ENCODE peak calls at places on chromosomes 2 and 18, in four cellular contexts. R is B cell, V is A172, D is H54. P is an unnamed sample.

GRCh38 chr2:142937347-142937746 is 59.9 kb downstream of the KYNU start:
- DNase-seq in R (no peak), V (peak), D (no peak), P (no peak)

GRCh38 chr2:69238449-69239031 is 148.5 kb downstream of the GFPT1 start:
- DNase-seq in R (no peak), V (no peak), D (no peak), P (no peak)

GRCh38 chr2:39897273-39897672 is 118.2 kb upstream of the THUMPD2 start:
- DNase-seq in R (no peak), V (no peak), D (no peak), P (no peak)

GRCh38 chr2:208077286-208077685 is 47.0 kb downstream of the CRYGD start:
- DNase-seq in R (no peak), V (no peak), D (no peak), P (no peak)

GRCh38 chr2:164778723-164779122 is 62.9 kb downstream of the COBLL1 start:
- DNase-seq in R (no peak), V (peak), D (no peak), P (no peak)

GRCh38 chr2:83461135-83461534 is 997.9 kb downstream of the SUCLG1 start:
- DNase-seq in R (no peak), V (no peak), D (no peak), P (no peak)

GRCh38 chr18:77993188-77993981 is 743.7 kb downstream of the GALR1 start:
- DNase-seq in R (no peak), V (peak), D (no peak), P (no peak)

GRCh38 chr2:200705305-200705985 is 106.3 kb upstream of the BZW1 start:
- DNase-seq in R (no peak), V (no peak), D (no peak), P (no peak)

GRCh38 chr2:109423556-109424359 is 190.0 kb downstream of the SEPTIN10 start:
- DNase-seq in R (no peak), V (no peak), D (no peak), P (no peak)

GRCh38 chr2:100397117-100397860 is 20.2 kb downstream of the CHST10 start:
- DNase-seq in R (no peak), V (no peak), D (no peak), P (no peak)

GRCh38 chr18:70151554-70152130 is 53.8 kb downstream of the RTTN start:
- DNase-seq in R (no peak), V (no peak), D (no peak), P (no peak)

GRCh38 chr2:207601774-207602173 is 23.4 kb downstream of the METTL21A start:
- DNase-seq in R (no peak), V (no peak), D (no peak), P (no peak)

GRCh38 chr2:24972315-24972958 is 682 bp upstream of the DNAJC27 start:
- DNase-seq in R (peak), V (peak), D (no peak), P (peak)

GRCh38 chr2:33240178-33240577 is 236.3 kb upstream of the RASGRP3 start:
- DNase-seq in R (no peak), V (peak), D (no peak), P (no peak)

GRCh38 chr2:177165731-177166711 is 46.6 kb upstream of the HNRNPA3 start:
- DNase-seq in R (peak), V (peak), D (no peak), P (peak)

GRCh38 chr2:64488050-64488974 is 34.4 kb downstream of the LGALSL start:
- DNase-seq in R (peak), V (peak), D (peak), P (peak)

GRCh38 chr2:239687441-239687840 is 286.6 kb upstream of the HDAC4 start:
- DNase-seq in R (no peak), V (no peak), D (no peak), P (no peak)

GRCh38 chr2:66569321-66569851 is 134.5 kb downstream of the MEIS1 start:
- DNase-seq in R (no peak), V (peak), D (no peak), P (no peak)

GRCh38 chr18:3211236-3211992 is 8.4 kb downstream of the MYOM1 start:
- DNase-seq in R (no peak), V (no peak), D (no peak), P (no peak)

GRCh38 chr2:3827673-3828575 is 124.5 kb downstream of the DCDC2C start:
- DNase-seq in R (no peak), V (peak), D (peak), P (peak)

GRCh38 chr2:21395366-21395765 is 271.6 kb downstream of the TDRD15 start:
- DNase-seq in R (no peak), V (no peak), D (no peak), P (no peak)

P was measured in GM13977.